ENCODE peak calls at places on chromosome 18, in five cellular contexts. C, I, Q, H and W are unnamed samples.

GRCh38 chr18:58045265-58046086 is 1.4 kb downstream of the NEDD4L start:
- DNase-seq in C (peak), I (peak), Q (no peak), H (peak), W (no peak)

GRCh38 chr18:73975266-73975665 is 172.4 kb downstream of the FBXO15 start:
- DNase-seq in C (no peak), I (no peak), Q (no peak), H (no peak), W (no peak)

GRCh38 chr18:6569813-6570212 is 155.1 kb upstream of the L3MBTL4 start:
- DNase-seq in C (no peak), I (no peak), Q (no peak), H (peak), W (no peak)

GRCh38 chr18:27713037-27713726 is 463.7 kb downstream of the CDH2 start:
- DNase-seq in C (no peak), I (no peak), Q (no peak), H (no peak), W (no peak)

GRCh38 chr18:12770469-12771219 is 67.8 kb downstream of the PSMG2 start:
- DNase-seq in C (no peak), I (no peak), Q (no peak), H (no peak), W (no peak)

GRCh38 chr18:72419914-72420313 is 124.2 kb downstream of the CBLN2 start:
- DNase-seq in C (no peak), I (no peak), Q (no peak), H (no peak), W (no peak)

GRCh38 chr18:42559292-42559691 is 556.2 kb downstream of the RIT2 start:
- DNase-seq in C (no peak), I (no peak), Q (no peak), H (no peak), W (no peak)

GRCh38 chr18:56973487-56973886 is 173.4 kb upstream of the BOD1L2 start:
- DNase-seq in C (no peak), I (no peak), Q (no peak), H (no peak), W (no peak)

GRCh38 chr18:79540914-79541301 is 138.7 kb upstream of the CTDP1 start:
- DNase-seq in C (no peak), I (no peak), Q (no peak), H (no peak), W (no peak)

GRCh38 chr18:62596145-62597005 is 73.5 kb downstream of the ZCCHC2 start:
- DNase-seq in C (peak), I (no peak), Q (no peak), H (peak), W (peak)
- H3K4me3 ChIP-seq in C (peak), I (peak), Q (peak), H (peak), W (peak)

GRCh38 chr18:2570772-2571199 is 519 bp downstream of the METTL4 start:
- DNase-seq in C (peak), I (peak), Q (peak), H (peak), W (peak)

GRCh38 chr18:2572144-2572682 is 856 bp downstream of the NDC80 start:
- DNase-seq in C (no peak), I (no peak), Q (no peak), H (no peak), W (no peak)

GRCh38 chr18:2573408-2573807 is 2.1 kb downstream of the NDC80 start:
- DNase-seq in C (no peak), I (no peak), Q (no peak), H (no peak), W (no peak)

GRCh38 chr18:2571200-2572143 is at the start of the genes METTL4 and NDC80:
- DNase-seq in C (peak), I (peak), Q (peak), H (peak), W (peak)

DNA sequence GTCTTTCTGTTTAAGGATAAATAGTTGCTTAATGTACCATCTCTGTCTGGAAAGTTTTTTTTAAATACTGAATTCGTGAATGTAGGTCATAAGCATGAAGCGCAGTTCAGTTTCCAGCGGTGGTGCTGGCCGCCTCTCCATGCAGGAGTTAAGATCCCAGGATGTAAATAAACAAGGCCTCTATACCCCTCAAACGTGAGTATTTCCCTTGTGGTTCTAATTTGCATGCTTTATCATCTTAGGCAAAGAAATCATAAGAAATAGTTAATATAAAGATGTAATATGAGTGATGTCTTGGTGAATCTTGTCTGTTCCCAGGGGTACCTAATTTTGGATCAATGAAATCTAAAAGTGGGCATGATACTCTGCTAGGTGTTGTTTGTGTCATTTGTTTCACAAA is 1.5 kb downstream of the NDC80 start:
- DNase-seq in C (no peak), I (no peak), Q (no peak), H (no peak), W (no peak)
- H3K4me3 ChIP-seq in C (no peak), I (no peak), Q (peak), H (no peak), W (no peak)

DNA sequence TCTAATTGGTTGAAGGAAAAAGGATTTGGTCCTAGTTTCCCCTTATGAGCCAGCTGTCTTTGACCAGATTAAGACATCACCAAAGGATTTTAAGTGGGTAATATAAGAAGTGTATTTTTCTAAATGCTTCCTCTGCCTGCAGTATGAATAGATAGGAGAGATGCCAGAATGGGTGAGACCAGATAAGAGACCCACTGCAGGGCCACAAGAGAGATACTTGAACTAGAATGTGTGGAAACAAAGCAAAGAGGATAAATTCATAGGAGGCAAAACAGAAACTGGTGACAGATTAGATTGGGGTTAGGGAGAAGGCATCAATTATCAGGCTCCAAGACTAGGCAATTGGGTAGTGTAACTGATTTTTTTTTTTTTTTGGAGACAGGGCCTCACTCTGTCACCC is 1.2 kb upstream of the HDHD2 start:
- DNase-seq in C (no peak), I (no peak), Q (no peak), H (no peak), W (no peak)
- H3K4me3 ChIP-seq in C (peak), I (peak), Q (peak), H (peak), W (peak)

DNA sequence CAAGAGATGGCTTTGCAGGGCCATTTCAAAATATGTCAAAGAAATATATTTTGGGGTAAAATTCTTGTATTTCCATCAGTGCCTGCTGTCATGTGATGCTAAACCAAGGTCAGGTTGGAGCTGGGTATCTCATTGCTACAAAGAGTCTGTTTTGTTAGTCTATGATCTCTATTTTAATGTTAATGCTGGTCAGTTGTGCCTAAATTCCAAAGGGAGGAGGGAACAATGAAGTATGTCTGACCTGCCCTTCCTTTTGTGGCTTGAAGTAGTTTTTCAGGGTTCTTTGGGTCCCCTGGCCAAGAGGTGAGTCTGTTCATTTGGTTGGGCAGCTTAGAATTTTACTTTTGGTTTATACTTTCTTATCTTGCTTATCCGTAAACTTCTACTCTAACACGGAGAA is 61.6 kb upstream of the DYNAP start:
- DNase-seq in C (no peak), I (no peak), Q (no peak), H (no peak), W (no peak)
- H3K4me3 ChIP-seq in C (no peak), I (no peak), Q (no peak), H (no peak), W (no peak)